ENCODE peak calls at places on chromosomes 11 and 22, in four cellular contexts. Z is GM12878, F is HepG2, X is K562. C is an unnamed sample.

GRCh38 chr11:11022126-11022730 is 164.4 kb upstream of the ZBED5 start:
- DNase-seq in F (no peak), Z (no peak), X (peak; percentile 43), C (peak; percentile 32)

GRCh38 chr11:122690801-122691649 is 35.5 kb downstream of the UBASH3B start:
- DNase-seq in X (no peak), F (no peak), Z (no peak), C (no peak)

GRCh38 chr11:7651140-7651551 is 22.2 kb downstream of the CYB5R2 start:
- DNase-seq in X (peak; percentile 20), Z (no peak), F (no peak), C (no peak)

GRCh38 chr11:106062592-106062949 is 14.6 kb downstream of the KBTBD3 start:
- DNase-seq in X (no peak), Z (no peak), F (no peak), C (peak; percentile 36)

GRCh38 chr11:16911186-16911585 is 103.0 kb downstream of the PLEKHA7 start:
- DNase-seq in Z (no peak), F (no peak), X (no peak), C (no peak)

GRCh38 chr11:56910785-56911184 is 77.9 kb upstream of the OR5AK2 start:
- DNase-seq in Z (no peak), X (no peak), F (no peak), C (no peak)

GRCh38 chr11:3170756-3171670 is 5.9 kb upstream of the OSBPL5 start:
- DNase-seq in F (no peak), X (no peak), Z (no peak), C (no peak)

GRCh38 chr11:2891291-2891690 is 5.7 kb upstream of the CDKN1C start:
- DNase-seq in F (no peak), X (peak; percentile 70), Z (no peak), C (peak; percentile 67)

GRCh38 chr11:70597751-70598377 is 199.5 kb downstream of the CTTN start:
- DNase-seq in F (no peak), Z (no peak), X (no peak), C (no peak)

GRCh38 chr22:36595968-36596367 is 67.0 kb upstream of the EIF3D start:
- DNase-seq in Z (no peak), X (no peak), F (no peak), C (no peak)

GRCh38 chr22:32175751-32176644 is 16.9 kb upstream of the C22orf42 start:
- DNase-seq in Z (no peak), X (no peak), F (no peak), C (peak; percentile 62)

GRCh38 chr11:61766353-61766841 is 14.0 kb downstream of the MYRF start:
- DNase-seq in F (no peak), Z (no peak), X (no peak), C (no peak)

GRCh38 chr11:79274636-79275315 is 166.1 kb downstream of the TENM4 start:
- DNase-seq in F (no peak), X (no peak), Z (no peak), C (no peak)

GRCh38 chr11:46895821-46896220 is 22.5 kb downstream of the LRP4 start:
- DNase-seq in X (no peak), Z (no peak), F (no peak), C (no peak)

GRCh38 chr22:43128928-43129424 is 14.2 kb downstream of the MCAT start:
- DNase-seq in F (no peak), X (peak; percentile 58), Z (no peak), C (no peak)

GRCh38 chr22:25908755-25909154 is 166.8 kb downstream of the MYO18B start:
- DNase-seq in X (no peak), F (no peak), Z (no peak), C (peak; percentile 42)

GRCh38 chr22:48488611-48489456 is 1338.8 kb downstream of the BRD1 start:
- DNase-seq in Z (no peak), X (no peak), F (no peak), C (peak; percentile 54)

GRCh38 chr11:121556937-121557336 is 104.2 kb upstream of the SORL1-AS1 start:
- DNase-seq in Z (no peak), X (no peak), F (no peak), C (no peak)

GRCh38 chr11:131910491-131911387 is 540.3 kb downstream of the NTM start:
- DNase-seq in Z (no peak), X (no peak), F (no peak), C (peak; percentile 73)

GRCh38 chr11:60866911-60867870 is at the start of gene ZP1:
- DNase-seq in F (no peak), X (no peak), Z (no peak), C (no peak)

GRCh38 chr22:37282385-37282677 is at the start of gene CYTH4:
- DNase-seq in X (peak; percentile 44), F (no peak), Z (no peak), C (no peak)

GRCh38 chr11:47268448-47269001 is 1.4 kb upstream of the MADD start:
- DNase-seq in F (no peak), Z (no peak), X (no peak), C (no peak)

GRCh38 chr11:70628881-70629844 is 230.8 kb downstream of the CTTN start:
- DNase-seq in F (no peak), X (peak; percentile 30), Z (no peak), C (peak; percentile 64)

GRCh38 chr22:50049299-50050195 is 8.6 kb downstream of the TTLL8 start:
- DNase-seq in Z (no peak), X (no peak), F (no peak), C (no peak)

GRCh38 chr11:113446938-113447337 is 28.3 kb downstream of the DRD2 start:
- DNase-seq in F (no peak), X (no peak), Z (no peak), C (peak; percentile 44)

GRCh38 chr22:27107824-27108223 is 450.4 kb downstream of the MIAT start:
- DNase-seq in F (peak; percentile 30), X (peak; percentile 2), Z (no peak), C (peak; percentile 79)

GRCh38 chr11:2186669-2187266 is 15.2 kb upstream of the TH start:
- DNase-seq in Z (no peak), X (peak; percentile 18), F (peak; percentile 59), C (peak; percentile 80)

GRCh38 chr11:35236667-35237003 is 97.7 kb downstream of the CD44 start:
- DNase-seq in F (no peak), X (no peak), Z (no peak), C (no peak)

GRCh38 chr11:31799794-31800397 is 11.2 kb downstream of the PAX6 start:
- DNase-seq in F (no peak), Z (no peak), X (no peak), C (peak; percentile 48)

GRCh38 chr22:44085743-44086741 is 61.9 kb downstream of the PARVB start:
- DNase-seq in Z (peak; percentile 27), F (peak; percentile 43), X (peak; percentile 50), C (peak; percentile 76)

GRCh38 chr22:45740236-45740635 is 68.6 kb downstream of the ATXN10 start:
- DNase-seq in F (no peak), X (no peak), Z (no peak), C (no peak)

GRCh38 chr11:63670077-63670737 is 969 bp downstream of the ATL3 start:
- DNase-seq in F (no peak), Z (no peak), X (no peak), C (no peak)

GRCh38 chr11:2790581-2790925 is 90.8 kb upstream of the KCNQ1OT1 start:
- DNase-seq in X (no peak), Z (no peak), F (no peak), C (no peak)

GRCh38 chr11:132228756-132229325 is 858.4 kb downstream of the NTM start:
- DNase-seq in X (no peak), F (no peak), Z (no peak), C (no peak)

GRCh38 chr11:121466063-121466794 is 13.5 kb upstream of the SORL1-AS1 start:
- DNase-seq in X (peak; percentile 19), Z (no peak), F (peak; percentile 76), C (peak; percentile 79)

GRCh38 chr22:30705710-30706651 is 11.3 kb downstream of the OSBP2 start:
- DNase-seq in F (peak; percentile 13), Z (peak; percentile 72), X (no peak), C (no peak)

GRCh38 chr11:20003357-20003756 is 156.9 kb downstream of the DBX1 start:
- DNase-seq in X (no peak), Z (no peak), F (no peak), C (no peak)

GRCh38 chr11:2599561-2600189 is 100.1 kb downstream of the KCNQ1OT1 start:
- DNase-seq in Z (no peak), X (peak; percentile 17), F (no peak), C (no peak)

GRCh38 chr11:72483412-72484186 is 49.3 kb upstream of the CLPB start:
- DNase-seq in X (no peak), F (peak; percentile 23), Z (no peak), C (no peak)

DNA sequence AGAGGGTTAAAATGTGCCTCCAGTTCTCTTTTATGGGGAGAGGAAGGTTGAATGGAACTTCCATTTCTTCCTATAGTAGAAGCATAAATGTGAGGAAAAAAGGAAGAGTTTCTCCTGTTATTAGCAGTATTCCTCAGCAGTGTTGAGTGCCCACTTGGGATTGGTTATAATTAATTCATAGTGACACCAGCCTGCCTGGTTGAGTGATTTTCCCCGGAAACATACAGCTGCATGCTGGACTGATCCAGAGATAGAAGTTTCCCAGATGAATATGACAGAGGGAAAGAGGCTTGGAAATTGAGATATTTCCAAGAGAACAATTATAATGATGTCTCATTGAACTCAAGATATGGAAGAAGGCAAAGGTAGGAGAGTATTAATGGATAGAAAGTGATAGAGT is 28.3 kb downstream of the RAB39A start:
- DNase-seq in X (no peak), Z (no peak), F (no peak), C (peak; percentile 54)
- H3K4me3 ChIP-seq in X (no peak overlapping the region), Z (no peak overlapping the region), F (no peak overlapping the region), C (peak overlapping the region; percentile 19)

DNA sequence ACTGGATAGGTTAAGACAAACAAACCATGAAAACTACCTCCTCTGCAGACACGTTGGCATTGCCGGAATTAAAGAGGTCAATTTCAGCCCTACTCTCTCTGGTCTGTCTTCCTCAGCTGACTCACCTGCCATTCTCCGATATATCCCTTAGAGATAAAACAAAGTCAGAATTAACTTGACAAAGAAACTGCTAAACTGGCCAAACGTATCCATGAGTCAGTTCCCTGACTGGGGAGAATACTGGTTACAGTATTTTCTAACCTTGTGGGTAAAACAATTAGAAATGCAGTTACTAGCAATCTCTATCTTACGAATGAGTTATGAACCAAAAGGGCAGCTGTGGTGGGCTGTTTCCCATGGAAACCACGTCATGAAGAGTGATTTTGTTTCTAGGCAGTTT is 96.2 kb downstream of the RDX start:
- DNase-seq in Z (no peak), X (no peak), F (no peak), C (no peak)
- TF ChIP-seq MAX in Z (no peak), X (no peak), F (no peak), C (no peak)

GRCh38 chr11:69431893-69432738 is 49.3 kb upstream of the LINC01488 start:
- DNase-seq in F (no peak), X (no peak), Z (no peak), C (no peak)
- TF ChIP-seq FOXM1 in F (no peak), X (no peak), Z (no peak), C (no peak)

GRCh38 chr11:68839953-68840641 is 1.6 kb downstream of the CPT1A start:
- DNase-seq in F (no peak), Z (no peak), X (peak; percentile 80), C (no peak)
- H3K4me3 ChIP-seq in F (peak overlapping the region; percentile 61), Z (peak overlapping the region; percentile 62), X (peak overlapping the region; percentile 47), C (peak overlapping the region; percentile 82)

GRCh38 chr11:66568124-66568916 is at the start of gene CTSF:
- DNase-seq in Z (no peak), F (no peak), X (peak; percentile 88), C (peak; percentile 100)
- TF ChIP-seq MAX in Z (peak; percentile 84), F (no peak), X (peak; percentile 99), C (peak; percentile 100)

C was measured in SK-N-SH.